ENCODE peak calls at places on chromosome 12, in four cellular contexts. C is fibroblast of the aortic adventitia; F is H7; N is activated naive CD8-positive, alpha-beta T cell treated with anti-CD3 and anti-CD28 coated beads for 36 hours. H is an unnamed sample.

GRCh38 chr12:116542345-116542950 is 16.7 kb upstream of the MAP1LC3B2 start:
- DNase-seq in F (no peak), N (no peak), C (no peak), H (no peak)

GRCh38 chr12:126663304-126664094 is 1598.3 kb downstream of the AACS start:
- DNase-seq in F (peak), N (peak), C (peak), H (peak)

GRCh38 chr12:107480836-107481608 is 204.6 kb upstream of the PWP1 start:
- DNase-seq in C (no peak), F (no peak), N (no peak), H (no peak)

GRCh38 chr12:132615579-132616066 is 3.0 kb upstream of the P2RX2 start:
- DNase-seq in N (no peak), C (no peak), F (no peak), H (no peak)

GRCh38 chr12:118219772-118220171 is 83.8 kb downstream of the PEBP1 start:
- DNase-seq in C (no peak), N (no peak), F (no peak), H (no peak)

GRCh38 chr12:92369643-92370042 is 224.0 kb upstream of the BTG1 start:
- DNase-seq in F (no peak), N (no peak), C (peak), H (peak)

GRCh38 chr12:12720637-12721250 is 3.6 kb downstream of the CDKN1B start:
- DNase-seq in N (no peak), C (peak), F (no peak), H (peak)

GRCh38 chr12:73413974-73414373 is 1123.7 kb upstream of the ATXN7L3B start:
- DNase-seq in F (no peak), C (no peak), N (no peak), H (no peak)

GRCh38 chr12:41962171-41962572 is 182.5 kb downstream of the GXYLT1 start:
- DNase-seq in N (no peak), F (no peak), C (no peak), H (no peak)

GRCh38 chr12:101663298-101663697 is 34.1 kb upstream of the CHPT1 start:
- DNase-seq in F (no peak), N (no peak), C (no peak), H (no peak)